ENCODE peak calls at places on chromosomes 4 and X, in four cellular contexts. One of them, this sample, is unnamed.

GRCh38 chrX:149720021-149720689 is 8.3 kb downstream of the MAGEA11 start:
- DNase-seq in K562: no peak
- DNase-seq in HepG2: peak; percentile 43
- DNase-seq in GM12878: no peak
- DNase-seq in this sample: no peak

GRCh38 chr4:118985170-118986000 is 96.7 kb downstream of the SYNPO2 start:
- DNase-seq in K562: no peak
- DNase-seq in HepG2: no peak
- DNase-seq in GM12878: no peak
- DNase-seq in this sample: no peak

GRCh38 chr4:16685536-16685935 is 212.9 kb downstream of the LDB2 start:
- DNase-seq in K562: no peak
- DNase-seq in HepG2: no peak
- DNase-seq in GM12878: no peak
- DNase-seq in this sample: no peak

GRCh38 chr4:17024430-17024829 is 126.0 kb upstream of the LDB2 start:
- DNase-seq in K562: no peak
- DNase-seq in HepG2: no peak
- DNase-seq in GM12878: no peak
- DNase-seq in this sample: no peak

GRCh38 chr4:75494563-75494962 is 19.6 kb downstream of the RCHY1 start:
- DNase-seq in K562: no peak
- DNase-seq in HepG2: no peak
- DNase-seq in GM12878: no peak
- DNase-seq in this sample: no peak

GRCh38 chr4:30903493-30903892 is 183.3 kb downstream of the PCDH7 start:
- DNase-seq in K562: no peak
- DNase-seq in HepG2: no peak
- DNase-seq in GM12878: no peak
- DNase-seq in this sample: no peak

GRCh38 chr4:71558248-71558647 is 219.4 kb downstream of the SLC4A4 start:
- DNase-seq in K562: no peak
- DNase-seq in HepG2: no peak
- DNase-seq in GM12878: no peak
- DNase-seq in this sample: no peak

GRCh38 chr4:15043226-15043625 is 40.9 kb downstream of the CPEB2 start:
- DNase-seq in K562: peak; percentile 20
- DNase-seq in HepG2: peak; percentile 24
- DNase-seq in GM12878: no peak
- DNase-seq in this sample: peak; percentile 7

GRCh38 chr4:681736-682451 is 7.1 kb downstream of the SLC49A3 start:
- DNase-seq in K562: peak; percentile 94
- DNase-seq in HepG2: peak; percentile 62
- DNase-seq in GM12878: no peak
- DNase-seq in this sample: peak; percentile 30

GRCh38 chrX:50066318-50066937 is 134.4 kb downstream of the AKAP4 start:
- DNase-seq in K562: no peak
- DNase-seq in HepG2: no peak
- DNase-seq in GM12878: no peak
- DNase-seq in this sample: no peak

GRCh38 chrX:38004046-38004445 is 2.3 kb upstream of the SYTL5 start:
- DNase-seq in K562: no peak
- DNase-seq in HepG2: no peak
- DNase-seq in GM12878: no peak
- DNase-seq in this sample: no peak

GRCh38 chrX:20740443-20740842 is 473.7 kb upstream of the RPS6KA3 start:
- DNase-seq in K562: no peak
- DNase-seq in HepG2: no peak
- DNase-seq in GM12878: no peak
- DNase-seq in this sample: no peak

GRCh38 chr4:186557486-186557885 is 2.1 kb upstream of the MTNR1A start:
- DNase-seq in K562: no peak
- DNase-seq in HepG2: no peak
- DNase-seq in GM12878: no peak
- DNase-seq in this sample: no peak

GRCh38 chrX:39133971-39134370 is 332.7 kb downstream of the MID1IP1 start:
- DNase-seq in K562: peak; percentile 5
- DNase-seq in HepG2: no peak
- DNase-seq in GM12878: no peak
- DNase-seq in this sample: no peak

GRCh38 chr4:189377576-189377975 is 563.1 kb upstream of the FRG1 start:
- DNase-seq in K562: no peak
- DNase-seq in HepG2: no peak
- DNase-seq in GM12878: no peak
- DNase-seq in this sample: no peak

GRCh38 chr4:340011-340410 is 2.4 kb downstream of the ZNF141 start:
- DNase-seq in K562: no peak
- DNase-seq in HepG2: no peak
- DNase-seq in GM12878: no peak
- DNase-seq in this sample: no peak

GRCh38 chr4:96347582-96347981 is 507.7 kb downstream of the PDHA2 start:
- DNase-seq in K562: no peak
- DNase-seq in HepG2: no peak
- DNase-seq in GM12878: no peak
- DNase-seq in this sample: no peak

GRCh38 chr4:109730294-109731051 is 603 bp upstream of the PLA2G12A start:
- DNase-seq in K562: no peak
- DNase-seq in HepG2: no peak
- DNase-seq in GM12878: peak; percentile 13
- DNase-seq in this sample: peak; percentile 56

GRCh38 chr4:127586922-127587571 is 45.7 kb upstream of the INTU start:
- DNase-seq in K562: peak; percentile 64
- DNase-seq in HepG2: peak; percentile 49
- DNase-seq in GM12878: no peak
- DNase-seq in this sample: peak; percentile 55

GRCh38 chrX:18997916-18998315 is 14.0 kb upstream of the PHKA2 start:
- DNase-seq in K562: no peak
- DNase-seq in HepG2: no peak
- DNase-seq in GM12878: no peak
- DNase-seq in this sample: peak; percentile 45

GRCh38 chr4:41057456-41057855 is 156.9 kb downstream of the APBB2 start:
- DNase-seq in K562: no peak
- DNase-seq in HepG2: no peak
- DNase-seq in GM12878: no peak
- DNase-seq in this sample: no peak

GRCh38 chrX:69102805-69103204 is 62.4 kb downstream of the PJA1 start:
- DNase-seq in K562: peak; percentile 15
- DNase-seq in HepG2: no peak
- DNase-seq in GM12878: no peak
- DNase-seq in this sample: no peak

GRCh38 chr4:74206088-74206826 is 48.3 kb downstream of the MTHFD2L start:
- DNase-seq in K562: peak; percentile 67
- DNase-seq in HepG2: no peak
- DNase-seq in GM12878: peak; percentile 46
- DNase-seq in this sample: no peak

GRCh38 chr4:2287594-2287915 is 25.6 kb upstream of the MXD4 start:
- DNase-seq in K562: no peak
- DNase-seq in HepG2: no peak
- DNase-seq in GM12878: no peak
- DNase-seq in this sample: no peak

GRCh38 chr4:83257811-83258210 is 26.8 kb downstream of the COQ2 start:
- DNase-seq in K562: no peak
- DNase-seq in HepG2: no peak
- DNase-seq in GM12878: no peak
- DNase-seq in this sample: no peak

GRCh38 chr4:30717208-30718020 is 2.8 kb upstream of the PCDH7 start:
- DNase-seq in K562: no peak
- DNase-seq in HepG2: no peak
- DNase-seq in GM12878: no peak
- DNase-seq in this sample: peak; percentile 27

GRCh38 chr4:168508683-168509082 is 11.8 kb downstream of the PALLD start:
- DNase-seq in K562: no peak
- DNase-seq in HepG2: no peak
- DNase-seq in GM12878: no peak
- DNase-seq in this sample: no peak

GRCh38 chr4:154781126-154781982 is at the start of gene RBM46:
- DNase-seq in K562: peak; percentile 11
- DNase-seq in HepG2: no peak
- DNase-seq in GM12878: no peak
- DNase-seq in this sample: no peak

GRCh38 chrX:74902806-74903205 is 22.4 kb downstream of the NEXMIF start:
- DNase-seq in K562: no peak
- DNase-seq in HepG2: no peak
- DNase-seq in GM12878: no peak
- DNase-seq in this sample: no peak

GRCh38 chr4:170247585-170247984 is 157.8 kb upstream of the AADAT start:
- DNase-seq in K562: no peak
- DNase-seq in HepG2: no peak
- DNase-seq in GM12878: no peak
- DNase-seq in this sample: no peak

GRCh38 chr4:73593631-73594241 is 26.5 kb downstream of the RASSF6 start:
- DNase-seq in K562: no peak
- DNase-seq in HepG2: peak; percentile 39
- DNase-seq in GM12878: no peak
- DNase-seq in this sample: peak; percentile 44

GRCh38 chrX:103628386-103629290 is at the start of gene TCEAL1:
- DNase-seq in K562: peak; percentile 5
- DNase-seq in HepG2: peak; percentile 61
- DNase-seq in GM12878: no peak
- DNase-seq in this sample: no peak

GRCh38 chrX:135520022-135520552 is 373 bp upstream of the INTS6L start:
- DNase-seq in K562: no peak
- DNase-seq in HepG2: no peak
- DNase-seq in GM12878: no peak
- DNase-seq in this sample: no peak

GRCh38 chrX:105477351-105477750 is 256.9 kb upstream of the TEX13A start:
- DNase-seq in K562: no peak
- DNase-seq in HepG2: no peak
- DNase-seq in GM12878: no peak
- DNase-seq in this sample: no peak

GRCh38 chr4:3317011-3317655 is 24.3 kb downstream of the RGS12 start:
- DNase-seq in K562: no peak
- DNase-seq in HepG2: no peak
- DNase-seq in GM12878: no peak
- DNase-seq in this sample: no peak

GRCh38 chr4:79526970-79527565 is 119.0 kb upstream of the GK2 start:
- DNase-seq in K562: no peak
- DNase-seq in HepG2: no peak
- DNase-seq in GM12878: no peak
- DNase-seq in this sample: no peak

GRCh38 chrX:12614266-12614665 is 176.9 kb upstream of the PRPS2 start:
- DNase-seq in K562: no peak
- DNase-seq in HepG2: no peak
- DNase-seq in GM12878: no peak
- DNase-seq in this sample: no peak

GRCh38 chr4:124275-125081 is at the start of gene ZNF718:
- DNase-seq in K562: peak; percentile 95
- DNase-seq in HepG2: no peak
- DNase-seq in GM12878: peak; percentile 95
- DNase-seq in this sample: peak; percentile 96

DNA sequence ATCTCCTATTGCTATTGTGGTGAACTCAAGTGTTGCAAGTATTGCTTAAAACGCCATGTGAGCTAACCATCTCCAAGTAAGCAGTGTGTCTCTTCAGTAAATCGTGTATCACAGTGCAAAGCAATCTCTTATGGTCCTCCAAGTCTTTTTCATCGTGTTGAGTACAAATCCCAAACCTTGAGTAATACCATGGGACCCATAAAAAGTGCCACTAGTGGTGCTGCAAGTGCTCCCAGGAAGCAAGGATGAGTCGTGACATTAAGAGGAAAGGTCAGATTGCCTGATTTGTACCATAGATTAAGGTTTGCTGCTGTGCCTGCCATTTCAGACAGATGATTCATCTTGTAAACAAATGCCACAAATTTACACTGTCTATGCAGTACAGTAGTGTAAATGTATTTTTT is 66.9 kb upstream of the BMPR1B start:
- DNase-seq in K562: no peak
- DNase-seq in HepG2: no peak
- DNase-seq in GM12878: no peak
- DNase-seq in this sample: peak; percentile 87
- TF ChIP-seq CHD4 in K562: no peak
- TF ChIP-seq CHD4 in HepG2: no peak
- TF ChIP-seq CHD4 in GM12878: no peak
- TF ChIP-seq CHD4 in this sample: no peak

DNA sequence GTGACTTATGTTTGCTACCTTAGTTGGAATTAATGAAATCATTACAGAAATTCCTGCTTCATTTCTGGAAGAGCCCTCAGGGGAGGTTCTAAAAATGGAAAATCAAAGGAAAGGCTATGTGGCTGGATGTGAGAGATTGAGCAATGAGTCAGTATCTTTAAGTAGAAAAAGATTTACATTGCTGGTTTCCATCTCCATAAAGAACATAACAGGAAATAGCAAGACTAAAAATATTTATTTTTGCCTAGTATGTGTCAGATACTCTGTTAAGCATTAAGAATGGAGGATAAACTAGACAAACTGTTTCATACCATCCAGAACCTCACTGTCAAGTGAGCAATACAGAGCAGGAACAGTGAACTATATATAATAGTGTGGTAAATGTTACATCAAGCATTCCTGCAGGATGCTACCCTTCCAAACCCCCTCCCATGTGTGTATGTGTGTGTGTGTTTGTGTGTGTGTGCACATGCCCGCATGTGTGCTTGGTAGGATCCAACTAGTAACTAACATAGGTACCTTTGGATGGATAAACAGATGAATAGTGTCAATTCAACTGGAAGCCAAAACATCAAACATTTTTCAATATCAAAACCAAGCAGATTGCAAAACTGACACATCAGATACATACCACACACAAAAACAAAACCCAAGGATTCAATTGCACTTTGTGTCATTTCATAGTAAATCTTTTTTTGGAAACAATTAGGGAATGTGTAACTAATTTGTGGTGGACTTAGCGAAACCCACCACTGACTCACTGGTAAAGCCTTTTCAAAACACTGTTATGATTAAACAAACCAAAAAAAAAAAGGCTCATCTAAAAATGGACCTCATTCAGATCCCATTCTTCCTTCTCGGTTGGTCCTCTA is 223.4 kb downstream of the SHROOM3 start:
- DNase-seq in K562: no peak
- DNase-seq in HepG2: no peak
- DNase-seq in GM12878: no peak
- DNase-seq in this sample: no peak
- H3K4me3 ChIP-seq in K562: no peak overlapping the region
- H3K4me3 ChIP-seq in HepG2: no peak overlapping the region
- H3K4me3 ChIP-seq in GM12878: no peak overlapping the region
- H3K4me3 ChIP-seq in this sample: no peak overlapping the region

DNA sequence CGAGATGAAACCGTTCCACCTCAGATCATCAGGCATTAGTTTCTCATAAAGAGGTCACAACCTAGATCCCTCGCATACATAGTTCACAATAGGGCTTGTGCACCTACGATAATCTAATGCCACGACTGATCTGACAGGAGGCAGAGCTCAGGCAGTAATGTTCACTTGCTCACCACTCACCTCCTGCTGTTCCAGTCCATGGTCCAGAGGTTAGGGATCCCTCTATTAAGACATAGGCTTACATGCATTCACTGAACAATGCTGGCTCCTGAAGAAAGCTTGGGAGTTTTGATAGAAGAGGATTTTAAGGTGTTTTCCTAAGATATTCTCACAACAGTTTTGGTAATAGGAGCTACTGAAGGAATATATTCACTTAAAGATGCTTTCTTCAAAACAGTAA is 236.1 kb upstream of the FTHL17 start:
- DNase-seq in K562: no peak
- DNase-seq in HepG2: no peak
- DNase-seq in GM12878: no peak
- DNase-seq in this sample: no peak
- TF ChIP-seq CHD4 in K562: no peak
- TF ChIP-seq CHD4 in HepG2: no peak
- TF ChIP-seq CHD4 in GM12878: no peak
- TF ChIP-seq CHD4 in this sample: no peak

GRCh38 chrX:101097546-101098453 is at the start of gene CENPI:
- DNase-seq in K562: peak; percentile 98
- DNase-seq in HepG2: peak; percentile 83
- DNase-seq in GM12878: peak; percentile 74
- DNase-seq in this sample: peak; percentile 97
- H3K4me3 ChIP-seq in K562: peak within 1 kb of the TSS; percentile 56
- H3K4me3 ChIP-seq in HepG2: peak within 1 kb of the TSS; percentile 63
- H3K4me3 ChIP-seq in GM12878: peak within 1 kb of the TSS; percentile 61
- H3K4me3 ChIP-seq in this sample: peak within 1 kb of the TSS; percentile 76